ENCODE peak calls at places on chromosomes 11 and 22, in eight cellular contexts. A is transverse colon, E is cardiac muscle cell, G is neural progenitor cell, I is breast epithelium, M is sigmoid colon, R is AG04450, N is A549. F is an unnamed sample.

GRCh38 chr11:12278766-12279671 is 98.4 kb upstream of the PARVA start:
- DNase-seq in N (no peak), R (no peak), A (no peak), E (no peak), I (peak; percentile 30), G (no peak), M (no peak), F (no peak)

GRCh38 chr11:35173011-35173511 is 34.1 kb downstream of the CD44 start:
- DNase-seq in R (no peak), I (no peak), N (no peak), G (no peak), M (no peak), A (peak; percentile 66), E (peak; percentile 85), F (no peak)

GRCh38 chr11:116240661-116241060 is 532.1 kb downstream of the BUD13 start:
- DNase-seq in E (peak; percentile 65), A (no peak), R (no peak), M (no peak), I (no peak), N (no peak), G (no peak), F (no peak)

GRCh38 chr11:86218125-86219081 is 26.1 kb upstream of the EED start:
- DNase-seq in M (peak; percentile 77), G (peak; percentile 78), I (peak; percentile 64), R (peak; percentile 41), A (peak; percentile 75), N (peak; percentile 89), E (peak; percentile 83), F (peak; percentile 41)

GRCh38 chr11:96095884-96096301 is 172.0 kb upstream of the MTMR2 start:
- DNase-seq in A (peak; percentile 52), R (no peak), N (no peak), E (no peak), G (no peak), M (no peak), I (no peak), F (no peak)

GRCh38 chr22:41742918-41743317 is 43.6 kb downstream of the MEI1 start:
- DNase-seq in M (no peak), E (no peak), G (peak; percentile 21), A (no peak), R (no peak), N (no peak), I (no peak), F (no peak)

GRCh38 chr22:49179175-49179574 is 648.5 kb downstream of the BRD1 start:
- DNase-seq in A (no peak), E (no peak), I (no peak), R (no peak), M (no peak), G (no peak), N (no peak), F (no peak)

GRCh38 chr22:22045576-22046335 is 63.2 kb upstream of the TOP3B start:
- DNase-seq in A (no peak), N (no peak), G (no peak), E (no peak), M (no peak), I (no peak), R (no peak), F (no peak)

GRCh38 chr11:119382101-119382500 is 611 bp upstream of the USP2 start:
- DNase-seq in A (no peak), E (no peak), I (peak; percentile 35), M (no peak), R (no peak), G (no peak), N (no peak), F (no peak)

GRCh38 chr11:30586251-30587144 is at the start of gene MPPED2:
- DNase-seq in G (peak; percentile 87), I (peak; percentile 63), N (peak; percentile 49), R (no peak), E (no peak), A (peak; percentile 25), M (peak; percentile 77), F (no peak)

GRCh38 chr11:21963013-21963412 is 229.9 kb upstream of the ANO5 start:
- DNase-seq in A (no peak), N (no peak), R (no peak), G (no peak), E (no peak), M (no peak), I (no peak), F (no peak)

GRCh38 chr11:130001491-130002351 is 914 bp downstream of the PRDM10 start:
- DNase-seq in E (peak; percentile 29), M (peak; percentile 72), I (peak; percentile 54), G (peak; percentile 92), R (no peak), N (peak; percentile 24), A (peak; percentile 44), F (no peak)

GRCh38 chr22:44395116-44396005 is 82.6 kb upstream of the SHISAL1 start:
- DNase-seq in N (no peak), G (no peak), R (no peak), I (peak; percentile 40), E (no peak), M (no peak), A (peak; percentile 4), F (no peak)

GRCh38 chr11:37504066-37504611 is 906.1 kb upstream of the RAG2 start:
- DNase-seq in E (peak; percentile 78), M (no peak), R (peak; percentile 55), A (no peak), I (no peak), N (no peak), G (peak; percentile 46), F (no peak)

GRCh38 chr22:22893077-22893805 is 5.6 kb downstream of the IGLL5 start:
- DNase-seq in I (no peak), G (no peak), M (peak; percentile 24), A (no peak), E (no peak), R (no peak), N (no peak), F (no peak)

GRCh38 chr11:132576706-132577105 is 955.6 kb downstream of the OPCML start:
- DNase-seq in N (no peak), A (no peak), M (no peak), R (peak; percentile 82), G (peak; percentile 24), E (peak; percentile 95), I (no peak), F (peak; percentile 5)

GRCh38 chr22:46578251-46578823 is 40.9 kb upstream of the CELSR1 start:
- DNase-seq in I (no peak), E (no peak), M (peak; percentile 64), G (no peak), A (no peak), N (no peak), R (no peak), F (no peak)

GRCh38 chr22:45265546-45265945 is 19.2 kb upstream of the UPK3A start:
- DNase-seq in G (no peak), R (no peak), E (peak; percentile 33), N (no peak), I (no peak), A (no peak), M (no peak), F (no peak)

GRCh38 chr11:90392692-90393091 is 169.8 kb upstream of the CHORDC1 start:
- DNase-seq in E (no peak), G (no peak), R (no peak), A (no peak), N (no peak), I (no peak), M (no peak), F (no peak)
- TF ChIP-seq CTCF in E (no peak), G (no peak), R (no peak), A (no peak), N (no peak), I (no peak), M (no peak), F (no peak)

GRCh38 chr11:9680028-9680427 is 16.2 kb downstream of the SWAP70 start:
- DNase-seq in I (no peak), N (no peak), G (no peak), R (no peak), E (no peak), M (no peak), A (no peak), F (no peak)
- TF ChIP-seq CTCF in I (no peak), N (no peak), G (no peak), R (no peak), E (no peak), M (no peak), A (no peak), F (no peak)

GRCh38 chr11:94973099-94973968 is at the start of the genes CWC15 and KDM4D:
- DNase-seq in I (peak; percentile 96), E (peak; percentile 93), A (peak; percentile 95), G (peak; percentile 96), M (peak; percentile 97), N (peak; percentile 89), R (peak; percentile 69), F (peak; percentile 70)

GRCh38 chr11:94968334-94968958 is 4.9 kb downstream of the CWC15 start:
- DNase-seq in I (no peak), N (no peak), E (peak; percentile 62), R (no peak), G (no peak), M (no peak), A (no peak), F (peak; percentile 18)

GRCh38 chr11:94975599-94975998 is 2.1 kb downstream of the KDM4D start:
- DNase-seq in A (no peak), M (no peak), N (no peak), E (no peak), G (no peak), R (no peak), I (no peak), F (no peak)

GRCh38 chr11:94974178-94974577 is 669 bp downstream of the KDM4D start:
- DNase-seq in M (no peak), N (no peak), R (no peak), E (no peak), A (no peak), I (no peak), G (no peak), F (no peak)
- TF ChIP-seq CTCF in M (no peak), N (no peak), R (no peak), E (no peak), A (no peak), I (no peak), G (no peak), F (no peak)

GRCh38 chr11:100817620-100818019 is 130.5 kb downstream of the ARHGAP42 start:
- DNase-seq in I (no peak), N (no peak), M (no peak), G (no peak), R (no peak), A (no peak), E (no peak), F (no peak)
- TF ChIP-seq CTCF in I (no peak), N (no peak), M (no peak), G (no peak), R (no peak), A (no peak), E (no peak), F (no peak)

DNA sequence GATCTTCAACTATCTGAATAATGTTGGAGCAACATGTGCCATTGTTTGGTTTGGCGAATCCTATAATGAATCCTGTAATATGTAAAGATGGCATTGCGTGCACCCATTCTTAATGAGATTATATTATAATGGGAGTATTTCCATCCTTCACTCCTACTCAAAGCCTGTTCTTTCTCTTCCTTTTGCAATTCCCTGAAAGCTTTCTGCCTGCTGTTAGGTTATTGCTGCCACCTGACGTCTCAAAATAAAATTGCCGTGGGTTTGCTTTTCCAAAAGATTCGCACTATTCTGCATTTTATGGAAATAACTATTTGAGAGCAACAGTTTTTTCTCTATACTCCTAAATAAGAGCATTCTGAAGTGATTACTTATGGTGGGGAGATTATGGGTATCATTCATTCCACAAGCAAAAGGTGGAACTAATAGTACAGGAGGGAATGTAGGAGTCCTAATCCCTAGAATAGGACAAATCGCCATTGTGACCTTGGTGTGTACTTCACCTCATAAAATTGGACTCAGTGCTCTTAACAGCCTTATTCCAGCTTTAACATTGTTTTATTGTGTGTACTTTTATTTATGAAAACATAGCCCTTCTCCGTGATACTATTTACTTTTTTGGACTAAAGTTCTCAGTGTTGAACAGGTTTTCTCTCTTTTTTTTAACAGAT is 69.6 kb upstream of the ALKBH3 start:
- DNase-seq in E (peak; percentile 37), N (no peak), G (no peak), R (no peak), M (no peak), I (no peak), A (no peak), F (no peak)
- TF ChIP-seq CTCF in E (peak; percentile 43), N (peak; percentile 5), G (peak; percentile 33), R (peak; percentile 54), M (no peak), I (no peak), A (peak; percentile 30), F (peak; percentile 9)